ENCODE peak calls at places on chromosomes 1 and 21, in seven cellular contexts. Q, U, F, B, X, J and O are unnamed samples.

GRCh38 chr1:76079475-76080227 is 5.1 kb downstream of the ST6GALNAC3 start:
- DNase-seq in Q (no peak), U (no peak), F (no peak), B (no peak), X (no peak), J (no peak), O (no peak)

GRCh38 chr1:206457408-206457807 is 12.9 kb upstream of the IKBKE start:
- DNase-seq in Q (no peak), U (no peak), F (no peak), B (no peak), X (no peak), J (no peak), O (no peak)

GRCh38 chr21:42135386-42136040 is 64.4 kb downstream of the UMODL1 start:
- DNase-seq in Q (no peak), U (no peak), F (no peak), B (no peak), X (no peak), J (no peak), O (no peak)

GRCh38 chr1:154170547-154171221 is 15.8 kb upstream of the NUP210L start:
- DNase-seq in Q (no peak), U (no peak), F (no peak), B (no peak), X (no peak), J (no peak), O (no peak)

GRCh38 chr1:184329962-184330868 is 56.6 kb upstream of the C1orf21 start:
- DNase-seq in Q (peak; percentile 1), U (peak; percentile 3), F (no peak), B (no peak), X (no peak), J (no peak), O (no peak)

GRCh38 chr1:203121186-203122015 is 6.1 kb upstream of the ADORA1 start:
- DNase-seq in Q (no peak), U (no peak), F (no peak), B (no peak), X (no peak), J (no peak), O (no peak)

GRCh38 chr1:239861985-239862384 is 229.7 kb upstream of the FMN2 start:
- DNase-seq in Q (no peak), U (no peak), F (no peak), B (no peak), X (no peak), J (no peak), O (no peak)

GRCh38 chr21:37496972-37497371 is 130.4 kb downstream of the DYRK1A start:
- DNase-seq in Q (peak; percentile 17), U (peak; percentile 15), F (no peak), B (no peak), X (no peak), J (no peak), O (peak; percentile 23)

GRCh38 chr21:42631142-42631541 is 22.3 kb upstream of the PDE9A start:
- DNase-seq in Q (no peak), U (no peak), F (no peak), B (no peak), X (no peak), J (no peak), O (no peak)

GRCh38 chr1:3471356-3472087 is 17.1 kb downstream of the ARHGEF16 start:
- DNase-seq in Q (peak; percentile 75), U (peak; percentile 60), F (peak; percentile 74), B (no peak), X (no peak), J (peak; percentile 95), O (peak; percentile 16)

GRCh38 chr1:220990417-220991337 is 111.4 kb downstream of the HLX start:
- DNase-seq in Q (peak; percentile 24), U (peak; percentile 64), F (no peak), B (no peak), X (no peak), J (peak; percentile 31), O (peak; percentile 33)

GRCh38 chr1:21703318-21703963 is 34.3 kb upstream of the RAP1GAP start:
- DNase-seq in Q (peak; percentile 67), U (peak; percentile 83), F (peak; percentile 30), B (no peak), X (peak; percentile 11), J (peak; percentile 43), O (peak; percentile 60)

GRCh38 chr1:66728021-66728420 is 24.2 kb upstream of the DYNLT5 start:
- DNase-seq in Q (no peak), U (no peak), F (no peak), B (no peak), X (no peak), J (no peak), O (no peak)